ENCODE peak calls at places on chromosome 3, in nine cellular contexts. One of them, this sample, is unnamed.

GRCh38 chr3:133854971-133855370 is 40.7 kb downstream of the RAB6B start:
- DNase-seq in esophagus squamous epithelium: no peak
- DNase-seq in uterus: no peak
- DNase-seq in IMR-90: no peak
- DNase-seq in body of pancreas: no peak
- DNase-seq in HCT116: no peak
- DNase-seq in breast epithelium: no peak
- DNase-seq in A549: no peak
- DNase-seq in transverse colon: no peak
- DNase-seq in this sample: no peak

GRCh38 chr3:189664311-189664710 is 33.1 kb downstream of the TP63 start:
- DNase-seq in A549: peak
- DNase-seq in breast epithelium: no peak
- DNase-seq in transverse colon: no peak
- DNase-seq in body of pancreas: no peak
- DNase-seq in uterus: no peak
- DNase-seq in IMR-90: peak
- DNase-seq in esophagus squamous epithelium: no peak
- DNase-seq in HCT116: no peak
- DNase-seq in this sample: no peak

GRCh38 chr3:198076722-198077308 is 116.8 kb downstream of the LMLN start:
- DNase-seq in esophagus squamous epithelium: no peak
- DNase-seq in transverse colon: no peak
- DNase-seq in breast epithelium: no peak
- DNase-seq in A549: no peak
- DNase-seq in body of pancreas: no peak
- DNase-seq in IMR-90: no peak
- DNase-seq in uterus: no peak
- DNase-seq in HCT116: no peak
- DNase-seq in this sample: peak

GRCh38 chr3:12393894-12394293 is 90.4 kb upstream of the TSEN2 start:
- DNase-seq in A549: no peak
- DNase-seq in breast epithelium: no peak
- DNase-seq in HCT116: peak
- DNase-seq in body of pancreas: no peak
- DNase-seq in transverse colon: no peak
- DNase-seq in IMR-90: peak
- DNase-seq in uterus: no peak
- DNase-seq in esophagus squamous epithelium: no peak
- DNase-seq in this sample: no peak

GRCh38 chr3:99943931-99944761 is 126.5 kb downstream of the CMSS1 start:
- DNase-seq in transverse colon: no peak
- DNase-seq in uterus: no peak
- DNase-seq in body of pancreas: no peak
- DNase-seq in esophagus squamous epithelium: no peak
- DNase-seq in breast epithelium: no peak
- DNase-seq in A549: no peak
- DNase-seq in HCT116: no peak
- DNase-seq in IMR-90: peak
- DNase-seq in this sample: no peak

GRCh38 chr3:88188436-88188835 is 38.7 kb downstream of the C3orf38 start:
- DNase-seq in A549: peak
- DNase-seq in body of pancreas: no peak
- DNase-seq in HCT116: no peak
- DNase-seq in uterus: no peak
- DNase-seq in IMR-90: no peak
- DNase-seq in breast epithelium: no peak
- DNase-seq in esophagus squamous epithelium: no peak
- DNase-seq in transverse colon: no peak
- DNase-seq in this sample: peak

GRCh38 chr3:38574411-38575278 is 74.8 kb downstream of the SCN5A start:
- DNase-seq in esophagus squamous epithelium: no peak
- DNase-seq in transverse colon: no peak
- DNase-seq in body of pancreas: no peak
- DNase-seq in IMR-90: peak
- DNase-seq in A549: no peak
- DNase-seq in uterus: no peak
- DNase-seq in HCT116: no peak
- DNase-seq in breast epithelium: no peak
- DNase-seq in this sample: peak

GRCh38 chr3:41578798-41579197 is 379.5 kb downstream of the CTNNB1 start:
- DNase-seq in breast epithelium: no peak
- DNase-seq in HCT116: no peak
- DNase-seq in body of pancreas: no peak
- DNase-seq in esophagus squamous epithelium: no peak
- DNase-seq in A549: no peak
- DNase-seq in IMR-90: no peak
- DNase-seq in transverse colon: no peak
- DNase-seq in uterus: no peak
- DNase-seq in this sample: no peak

GRCh38 chr3:182803006-182803405 is 9.7 kb downstream of the ATP11B start:
- DNase-seq in HCT116: no peak
- DNase-seq in esophagus squamous epithelium: no peak
- DNase-seq in uterus: no peak
- DNase-seq in A549: no peak
- DNase-seq in breast epithelium: no peak
- DNase-seq in body of pancreas: no peak
- DNase-seq in transverse colon: no peak
- DNase-seq in IMR-90: no peak
- DNase-seq in this sample: no peak

DNA sequence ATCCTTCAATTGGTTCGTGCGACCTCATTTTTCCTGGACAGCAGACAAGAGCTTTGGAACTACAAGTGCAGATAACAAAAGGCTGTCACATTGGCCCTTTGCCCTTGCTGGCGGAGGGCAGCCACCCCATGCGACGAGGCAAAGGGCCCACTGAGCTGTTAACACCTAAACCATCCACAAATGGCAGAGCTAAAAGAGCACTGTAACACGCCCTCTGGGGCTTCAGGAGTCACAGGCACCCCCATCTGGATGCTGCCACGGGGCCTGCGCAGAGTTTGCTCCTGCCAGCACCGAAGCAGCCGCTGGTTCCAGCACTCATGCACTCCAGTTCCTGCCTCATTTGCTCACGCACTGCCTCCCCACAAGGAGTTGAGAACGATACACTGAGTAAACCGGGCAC is 524.9 kb downstream of the ZNF385D start:
- DNase-seq in IMR-90: no peak
- DNase-seq in body of pancreas: no peak
- DNase-seq in A549: no peak
- DNase-seq in uterus: no peak
- DNase-seq in transverse colon: no peak
- DNase-seq in esophagus squamous epithelium: no peak
- DNase-seq in HCT116: no peak
- DNase-seq in breast epithelium: no peak
- DNase-seq in this sample: no peak
- TF ChIP-seq POLR2A in IMR-90: no peak
- TF ChIP-seq POLR2A in body of pancreas: no peak
- TF ChIP-seq POLR2A in A549: no peak
- TF ChIP-seq POLR2A in uterus: no peak
- TF ChIP-seq POLR2A in transverse colon: no peak
- TF ChIP-seq POLR2A in esophagus squamous epithelium: no peak
- TF ChIP-seq POLR2A in HCT116: no peak
- TF ChIP-seq POLR2A in breast epithelium: no peak
- TF ChIP-seq POLR2A in this sample: no peak

GRCh38 chr3:31981206-31982181 is at the start of the genes OSBPL10 and ZNF860:
- DNase-seq in A549: peak
- DNase-seq in HCT116: peak
- DNase-seq in uterus: peak
- DNase-seq in body of pancreas: peak
- DNase-seq in transverse colon: peak
- DNase-seq in IMR-90: peak
- DNase-seq in esophagus squamous epithelium: peak
- DNase-seq in breast epithelium: peak
- DNase-seq in this sample: peak
- TF ChIP-seq POLR2A in A549: peak
- TF ChIP-seq POLR2A in HCT116: peak
- TF ChIP-seq POLR2A in uterus: peak
- TF ChIP-seq POLR2A in body of pancreas: peak
- TF ChIP-seq POLR2A in transverse colon: peak
- TF ChIP-seq POLR2A in IMR-90: peak
- TF ChIP-seq POLR2A in esophagus squamous epithelium: peak
- TF ChIP-seq POLR2A in breast epithelium: no peak
- TF ChIP-seq POLR2A in this sample: no peak

GRCh38 chr3:9793161-9793781 is 389 bp downstream of the ARPC4 start:
- DNase-seq in breast epithelium: no peak
- DNase-seq in transverse colon: peak
- DNase-seq in body of pancreas: no peak
- DNase-seq in A549: no peak
- DNase-seq in IMR-90: peak
- DNase-seq in uterus: no peak
- DNase-seq in esophagus squamous epithelium: no peak
- DNase-seq in HCT116: no peak
- DNase-seq in this sample: peak

GRCh38 chr3:9791127-9791526 is 1.1 kb downstream of the TADA3 start:
- DNase-seq in body of pancreas: no peak
- DNase-seq in esophagus squamous epithelium: no peak
- DNase-seq in IMR-90: no peak
- DNase-seq in transverse colon: no peak
- DNase-seq in uterus: no peak
- DNase-seq in breast epithelium: no peak
- DNase-seq in A549: no peak
- DNase-seq in HCT116: no peak
- DNase-seq in this sample: no peak

GRCh38 chr3:9791790-9792404 is 376 bp downstream of the TADA3 start:
- DNase-seq in A549: no peak
- DNase-seq in IMR-90: no peak
- DNase-seq in HCT116: no peak
- DNase-seq in body of pancreas: no peak
- DNase-seq in transverse colon: no peak
- DNase-seq in esophagus squamous epithelium: no peak
- DNase-seq in breast epithelium: no peak
- DNase-seq in uterus: no peak
- DNase-seq in this sample: no peak

GRCh38 chr3:9794400-9794799 is 1.5 kb downstream of the ARPC4 start:
- DNase-seq in uterus: no peak
- DNase-seq in IMR-90: no peak
- DNase-seq in transverse colon: no peak
- DNase-seq in body of pancreas: no peak
- DNase-seq in HCT116: no peak
- DNase-seq in esophagus squamous epithelium: no peak
- DNase-seq in A549: no peak
- DNase-seq in breast epithelium: no peak
- DNase-seq in this sample: no peak

GRCh38 chr3:9792405-9793160 is at the start of the genes ARPC4 and TADA3:
- DNase-seq in breast epithelium: peak
- DNase-seq in IMR-90: peak
- DNase-seq in A549: peak
- DNase-seq in esophagus squamous epithelium: peak
- DNase-seq in uterus: peak
- DNase-seq in HCT116: peak
- DNase-seq in body of pancreas: peak
- DNase-seq in transverse colon: peak
- DNase-seq in this sample: peak
- TF ChIP-seq POLR2A in breast epithelium: peak
- TF ChIP-seq POLR2A in IMR-90: peak
- TF ChIP-seq POLR2A in A549: peak
- TF ChIP-seq POLR2A in esophagus squamous epithelium: peak
- TF ChIP-seq POLR2A in uterus: peak
- TF ChIP-seq POLR2A in HCT116: no peak
- TF ChIP-seq POLR2A in body of pancreas: peak
- TF ChIP-seq POLR2A in transverse colon: peak
- TF ChIP-seq POLR2A in this sample: peak

DNA sequence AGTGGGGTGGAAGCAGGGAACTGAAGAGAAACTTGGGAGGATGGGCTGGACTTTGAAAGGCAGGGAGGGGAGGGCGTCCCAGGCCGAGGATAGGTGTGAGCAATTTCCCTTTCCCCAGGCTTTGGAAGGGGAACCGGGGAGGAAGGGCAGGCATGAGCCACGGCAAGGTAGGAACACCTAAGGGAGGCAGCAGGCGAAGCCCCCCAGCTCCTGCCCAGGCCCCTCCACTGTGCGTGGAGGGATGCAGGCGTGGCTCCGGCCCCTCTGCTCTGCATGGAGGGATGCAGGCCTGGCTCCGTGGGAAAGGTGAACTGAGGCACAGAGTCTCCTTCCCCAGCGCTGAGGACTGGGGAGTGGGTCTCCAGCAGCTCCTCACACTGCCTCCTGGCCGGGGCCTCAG is 236.4 kb downstream of the XXYLT1 start:
- DNase-seq in HCT116: no peak
- DNase-seq in body of pancreas: no peak
- DNase-seq in IMR-90: no peak
- DNase-seq in transverse colon: no peak
- DNase-seq in esophagus squamous epithelium: no peak
- DNase-seq in breast epithelium: no peak
- DNase-seq in A549: no peak
- DNase-seq in uterus: no peak
- DNase-seq in this sample: no peak
- TF ChIP-seq POLR2A in HCT116: no peak
- TF ChIP-seq POLR2A in body of pancreas: no peak
- TF ChIP-seq POLR2A in IMR-90: no peak
- TF ChIP-seq POLR2A in transverse colon: no peak
- TF ChIP-seq POLR2A in esophagus squamous epithelium: no peak
- TF ChIP-seq POLR2A in breast epithelium: no peak
- TF ChIP-seq POLR2A in A549: no peak
- TF ChIP-seq POLR2A in uterus: no peak
- TF ChIP-seq POLR2A in this sample: no peak

GRCh38 chr3:138066383-138066782 is 49.0 kb downstream of the DZIP1L start:
- DNase-seq in esophagus squamous epithelium: no peak
- DNase-seq in breast epithelium: no peak
- DNase-seq in HCT116: no peak
- DNase-seq in transverse colon: no peak
- DNase-seq in uterus: no peak
- DNase-seq in IMR-90: no peak
- DNase-seq in A549: no peak
- DNase-seq in body of pancreas: no peak
- DNase-seq in this sample: no peak

GRCh38 chr3:138065939-138066338 is 49.5 kb downstream of the DZIP1L start:
- DNase-seq in HCT116: no peak
- DNase-seq in esophagus squamous epithelium: no peak
- DNase-seq in body of pancreas: no peak
- DNase-seq in A549: no peak
- DNase-seq in uterus: no peak
- DNase-seq in breast epithelium: no peak
- DNase-seq in IMR-90: no peak
- DNase-seq in transverse colon: no peak
- DNase-seq in this sample: no peak

GRCh38 chr3:138068579-138069174 is 46.7 kb downstream of the DZIP1L start:
- DNase-seq in esophagus squamous epithelium: peak
- DNase-seq in HCT116: peak
- DNase-seq in transverse colon: peak
- DNase-seq in IMR-90: peak
- DNase-seq in breast epithelium: peak
- DNase-seq in A549: peak
- DNase-seq in body of pancreas: peak
- DNase-seq in uterus: peak
- DNase-seq in this sample: peak

GRCh38 chr3:138068046-138068445 is 47.4 kb downstream of the DZIP1L start:
- DNase-seq in IMR-90: no peak
- DNase-seq in esophagus squamous epithelium: no peak
- DNase-seq in transverse colon: no peak
- DNase-seq in uterus: no peak
- DNase-seq in body of pancreas: no peak
- DNase-seq in HCT116: no peak
- DNase-seq in breast epithelium: no peak
- DNase-seq in A549: no peak
- DNase-seq in this sample: no peak

DNA sequence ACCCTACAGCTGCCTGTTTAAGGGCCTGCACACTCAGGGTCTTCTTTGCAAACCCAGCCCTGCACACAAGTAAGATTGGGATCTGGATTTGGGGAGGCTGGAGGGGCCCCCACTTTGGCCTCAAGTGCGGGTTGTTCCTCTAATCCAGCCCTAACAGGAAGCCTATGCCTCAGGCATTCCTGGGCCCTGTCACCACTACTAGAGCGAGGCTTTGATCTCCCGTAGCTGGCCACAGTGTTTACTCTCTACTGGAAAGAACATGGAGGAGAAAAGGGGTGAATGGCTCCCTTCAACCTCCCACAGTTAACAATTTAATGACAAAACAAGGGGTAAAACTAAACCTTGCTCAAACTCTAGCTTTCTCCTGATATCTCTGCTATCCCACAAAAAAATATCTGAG is 48.4 kb downstream of the DZIP1L start:
- DNase-seq in HCT116: no peak
- DNase-seq in transverse colon: no peak
- DNase-seq in body of pancreas: no peak
- DNase-seq in A549: no peak
- DNase-seq in breast epithelium: no peak
- DNase-seq in esophagus squamous epithelium: no peak
- DNase-seq in uterus: no peak
- DNase-seq in IMR-90: peak
- DNase-seq in this sample: no peak
- TF ChIP-seq POLR2A in HCT116: no peak
- TF ChIP-seq POLR2A in transverse colon: no peak
- TF ChIP-seq POLR2A in body of pancreas: no peak
- TF ChIP-seq POLR2A in A549: no peak
- TF ChIP-seq POLR2A in breast epithelium: no peak
- TF ChIP-seq POLR2A in esophagus squamous epithelium: no peak
- TF ChIP-seq POLR2A in uterus: no peak
- TF ChIP-seq POLR2A in IMR-90: no peak
- TF ChIP-seq POLR2A in this sample: no peak

This sample was measured in K562.